ENCODE peak calls at places on chromosomes 2 and 18, in four cellular contexts. C is neuronal stem cell, Y is H9, O is IMR-90. W is an unnamed sample.

GRCh38 chr2:161116463-161116960 is 43.7 kb upstream of the TANK start:
- DNase-seq in Y (no peak), O (no peak), C (no peak), W (no peak)

GRCh38 chr2:10954856-10955818 is 43.4 kb downstream of the KCNF1 start:
- DNase-seq in C (no peak), Y (no peak), O (peak; percentile 43), W (peak; percentile 36)

GRCh38 chr2:127552336-127552735 is 16.9 kb downstream of the MYO7B start:
- DNase-seq in C (no peak), Y (no peak), O (no peak), W (no peak)

GRCh38 chr18:48711651-48712486 is 173.0 kb downstream of the CTIF start:
- DNase-seq in Y (peak; percentile 51), C (peak; percentile 33), O (peak; percentile 49), W (peak; percentile 68)

GRCh38 chr2:160459543-160460332 is 33.9 kb downstream of the RBMS1 start:
- DNase-seq in Y (no peak), O (no peak), C (no peak), W (no peak)

GRCh38 chr2:66897181-66897580 is 462.3 kb downstream of the MEIS1 start:
- DNase-seq in C (no peak), Y (no peak), O (peak; percentile 65), W (no peak)

GRCh38 chr2:70029814-70030409 is 57.4 kb upstream of the PCBP1 start:
- DNase-seq in Y (peak; percentile 79), O (peak; percentile 79), C (peak; percentile 33), W (peak; percentile 94)

GRCh38 chr18:32771871-32772499 is 838 bp downstream of the KLHL14 start:
- DNase-seq in C (no peak), O (no peak), Y (peak; percentile 50), W (peak; percentile 26)

GRCh38 chr2:55031505-55031904 is 18.7 kb downstream of the RTN4 start:
- DNase-seq in Y (no peak), C (no peak), O (no peak), W (no peak)

GRCh38 chr2:85188852-85189251 is 55.7 kb downstream of the TCF7L1 start:
- DNase-seq in O (no peak), Y (no peak), C (no peak), W (peak; percentile 31)

GRCh38 chr2:86764661-86765307 is 25.9 kb downstream of the CD8A start:
- DNase-seq in Y (no peak), O (peak; percentile 49), C (peak; percentile 26), W (peak; percentile 63)

GRCh38 chr2:183541766-183542165 is 417.5 kb downstream of the NUP35 start:
- DNase-seq in C (no peak), O (no peak), Y (no peak), W (peak; percentile 43)

GRCh38 chr2:168567840-168568239 is 111.8 kb downstream of the CERS6 start:
- DNase-seq in O (no peak), Y (no peak), C (no peak), W (no peak)

DNA sequence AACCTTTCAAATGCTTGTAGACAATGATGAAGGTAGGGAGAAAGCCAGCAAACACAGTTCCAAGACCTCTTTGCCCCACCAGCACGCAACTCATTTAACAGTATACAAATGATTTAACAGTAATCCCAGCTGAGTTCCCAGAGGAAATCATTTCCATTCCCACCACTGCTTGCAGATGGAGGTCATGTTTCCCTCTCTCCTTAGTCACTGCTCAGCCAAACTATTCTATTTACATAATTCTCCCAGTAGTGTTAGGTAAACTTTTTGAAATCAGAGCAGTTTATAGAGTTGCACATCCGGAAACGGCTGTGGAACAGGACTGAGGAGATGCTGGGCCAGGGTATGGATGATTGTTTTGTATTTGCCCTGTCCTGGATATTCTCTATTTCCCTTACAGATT is 328.5 kb downstream of the FIGN start:
- DNase-seq in Y (no peak), C (no peak), O (peak; percentile 18), W (peak; percentile 73)
- H2AFZ ChIP-seq in Y (no peak overlapping the region), C (peak overlapping the region; percentile 45), O (no peak overlapping the region), W (no peak overlapping the region)

GRCh38 chr18:23703057-23703986 is 14.1 kb downstream of the LAMA3 start:
- DNase-seq in C (no peak), Y (no peak), O (peak; percentile 79), W (peak; percentile 68)

GRCh38 chr18:23710068-23710527 is 20.8 kb downstream of the LAMA3 start:
- DNase-seq in O (peak; percentile 20), Y (no peak), C (no peak), W (no peak)

GRCh38 chr18:23704806-23705205 is 15.6 kb downstream of the LAMA3 start:
- DNase-seq in O (no peak), Y (no peak), C (no peak), W (no peak)

GRCh38 chr18:23703987-23704384 is 14.7 kb downstream of the LAMA3 start:
- DNase-seq in C (no peak), Y (no peak), O (no peak), W (no peak)

GRCh38 chr18:23706971-23707640 is 17.9 kb downstream of the LAMA3 start:
- DNase-seq in O (no peak), Y (no peak), C (no peak), W (no peak)
- H2AK5ac ChIP-seq in O (no peak overlapping the region), Y (no peak overlapping the region), C (no peak overlapping the region), W (no peak overlapping the region)

DNA sequence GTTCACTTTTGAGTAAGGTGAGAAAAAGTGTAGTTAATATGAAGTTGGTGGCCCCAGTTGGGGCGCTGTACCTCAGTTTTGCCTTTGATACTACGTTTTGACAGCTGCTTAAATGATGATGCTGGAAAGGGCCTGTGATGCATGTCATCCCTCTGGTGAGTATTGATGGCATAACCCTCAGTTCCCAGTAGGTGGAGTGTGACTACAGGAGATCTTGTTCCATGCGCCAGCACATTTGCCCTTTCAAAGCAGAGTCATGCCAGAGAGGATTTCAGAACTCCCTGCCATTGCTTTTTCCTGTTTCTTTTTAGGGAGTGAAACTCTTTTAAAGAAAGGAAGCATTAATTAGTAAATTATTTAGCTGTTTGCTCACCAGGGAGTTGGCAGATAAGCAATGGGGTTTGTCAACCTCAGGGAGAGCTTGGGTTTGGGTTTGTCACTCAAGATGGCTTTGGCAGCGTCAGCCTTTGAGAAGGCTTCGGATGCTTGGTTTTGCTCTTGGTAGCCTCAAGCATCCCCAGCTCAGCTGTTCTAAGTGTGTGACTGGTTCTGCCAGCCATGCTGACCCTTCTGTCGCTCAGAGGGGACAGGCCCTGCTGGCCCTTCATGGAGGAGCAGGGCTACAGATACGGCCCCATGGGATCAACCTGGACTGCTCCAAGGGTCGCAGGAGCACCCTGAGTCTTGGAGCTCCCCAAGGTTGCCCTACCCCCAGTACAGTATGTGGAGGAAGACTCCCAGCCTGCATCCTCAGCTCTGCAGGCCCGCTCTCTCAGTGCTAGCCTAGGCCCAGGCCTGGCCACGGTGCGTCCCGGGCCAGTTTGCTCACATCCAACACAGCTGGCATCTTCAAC is 29.1 kb downstream of the ARMC9 start:
- DNase-seq in Y (peak; percentile 72), C (peak; percentile 55), O (peak; percentile 79), W (peak; percentile 85)
- H2BK5ac ChIP-seq in Y (no peak overlapping the region), C (no peak overlapping the region), O (no peak overlapping the region), W (peak overlapping the region; percentile 49)

GRCh38 chr18:52345428-52345827 is 5.4 kb downstream of the DCC start:
- DNase-seq in O (no peak), C (no peak), Y (no peak), W (no peak)
- H2AFZ ChIP-seq in O (no peak overlapping the region), C (no peak overlapping the region), Y (no peak overlapping the region), W (no peak overlapping the region)

DNA sequence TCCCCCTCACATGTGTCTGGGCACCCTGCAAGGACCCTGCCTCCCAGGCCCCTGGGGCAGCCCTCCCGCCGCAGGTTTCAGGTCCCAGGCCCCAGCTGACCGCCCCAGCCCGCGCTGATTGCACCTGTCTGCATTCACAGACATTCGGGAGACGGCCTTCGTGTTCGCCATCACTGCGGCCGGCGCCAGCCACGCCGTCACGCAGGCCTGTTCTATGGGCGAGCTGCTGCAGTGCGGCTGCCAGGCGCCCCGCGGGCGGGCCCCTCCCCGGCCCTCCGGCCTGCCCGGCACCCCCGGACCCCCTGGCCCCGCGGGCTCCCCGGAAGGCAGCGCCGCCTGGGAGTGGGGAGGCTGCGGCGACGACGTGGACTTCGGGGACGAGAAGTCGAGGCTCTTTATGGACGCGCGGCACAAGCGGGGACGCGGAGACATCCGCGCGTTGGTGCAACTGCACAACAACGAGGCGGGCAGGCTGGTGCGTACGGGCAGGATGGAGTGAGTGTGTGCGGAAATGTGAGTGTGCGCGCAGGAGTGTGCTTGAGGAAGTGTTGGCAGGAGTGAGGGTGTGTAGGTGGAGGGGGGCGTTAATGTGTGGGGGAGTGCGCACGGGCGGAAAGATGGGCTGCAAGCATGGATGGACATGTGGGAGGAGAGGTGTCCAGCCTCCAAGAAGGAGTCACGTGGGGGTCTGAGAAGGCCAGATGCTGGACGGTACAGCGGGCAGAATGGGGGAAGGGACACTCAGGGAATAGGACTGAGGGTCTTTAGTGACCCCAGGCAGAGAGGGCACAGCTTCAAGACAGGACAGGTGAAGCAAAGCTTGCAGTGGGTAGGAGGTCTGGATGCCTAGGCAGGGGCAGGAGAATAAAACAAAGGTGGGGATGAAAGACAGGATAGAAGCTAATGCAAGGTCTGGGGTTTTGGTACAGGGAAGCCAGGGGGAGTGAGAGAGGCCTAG is 9.0 kb upstream of the WNT10A start:
- DNase-seq in Y (no peak), O (no peak), C (no peak), W (no peak)
- H2AK5ac ChIP-seq in Y (no peak overlapping the region), O (no peak overlapping the region), C (no peak overlapping the region), W (no peak overlapping the region)

DNA sequence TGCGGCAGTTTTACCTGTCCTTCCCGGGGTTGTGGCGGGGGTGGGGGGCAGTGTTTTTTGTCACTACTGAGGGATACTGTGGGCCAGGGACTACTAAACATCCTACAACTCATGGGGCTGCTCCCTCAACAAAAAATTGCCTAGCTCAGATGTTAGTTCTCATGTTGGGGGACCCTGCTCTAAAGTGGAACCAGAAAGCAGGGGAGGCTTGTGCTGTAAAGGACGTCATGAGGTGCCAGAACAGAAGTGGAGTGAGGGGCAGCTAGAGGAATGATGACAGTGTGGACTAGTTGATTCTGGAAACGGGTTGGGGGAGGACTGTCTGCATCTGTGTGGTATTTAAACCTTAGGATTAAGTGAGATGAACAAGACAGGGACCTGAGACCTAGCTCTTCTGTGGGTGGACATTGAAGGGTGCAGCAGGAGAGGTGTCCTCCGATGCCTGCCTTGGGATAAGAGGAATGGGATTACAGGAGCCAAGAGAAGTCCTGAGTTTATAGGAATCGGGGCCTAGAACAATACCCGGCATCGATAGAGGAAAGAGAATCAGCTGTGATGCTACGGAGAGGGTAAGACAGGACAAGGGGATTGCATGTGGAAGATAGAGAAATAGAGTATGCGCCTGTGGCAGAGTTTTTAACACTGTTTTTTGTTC is 2.7 kb downstream of the RPL31 start:
- DNase-seq in Y (no peak), O (no peak), C (no peak), W (no peak)
- H2BK5ac ChIP-seq in Y (no peak overlapping the region), O (no peak overlapping the region), C (no peak overlapping the region), W (no peak overlapping the region)

W was measured in mesenchymal stem cell.